ENCODE peak calls at places on chromosomes 6 and 20, in four cellular contexts. C is EL, P is NCI-H460, H is T47D. A is an unnamed sample.

GRCh38 chr20:62370115-62370806 is 3.1 kb upstream of the LAMA5 start:
- DNase-seq in C (peak; percentile 88), P (no peak), H (peak; percentile 71), A (peak; percentile 78)

GRCh38 chr6:34132486-34133185 is 13.3 kb downstream of the GRM4 start:
- DNase-seq in C (no peak), P (peak; percentile 24), H (peak; percentile 79), A (no peak)

GRCh38 chr6:82006027-82006738 is 241.4 kb downstream of the IBTK start:
- DNase-seq in C (peak; percentile 58), P (no peak), H (peak; percentile 47), A (peak; percentile 50)

GRCh38 chr6:30447237-30447636 is 42.1 kb upstream of the HLA-E start:
- DNase-seq in C (peak; percentile 59), P (no peak), H (peak; percentile 23), A (peak; percentile 47)

GRCh38 chr20:23246682-23247664 is 103.6 kb upstream of the NXT1 start:
- DNase-seq in C (no peak), P (no peak), H (no peak), A (no peak)

GRCh38 chr6:11653028-11653583 is 115.6 kb downstream of the TMEM170B start:
- DNase-seq in C (peak; percentile 98), P (no peak), H (no peak), A (peak; percentile 96)

GRCh38 chr20:37524221-37524700 is 3.2 kb downstream of the NNAT start:
- DNase-seq in C (no peak), P (no peak), H (no peak), A (no peak)

GRCh38 chr6:36938536-36938935 is 16.0 kb upstream of the PI16 start:
- DNase-seq in C (peak; percentile 92), P (no peak), H (no peak), A (peak; percentile 91)

GRCh38 chr6:115544765-115545409 is 515.8 kb downstream of the FRK start:
- DNase-seq in C (no peak), P (no peak), H (peak; percentile 0), A (no peak)

GRCh38 chr6:157764346-157765068 is 58.5 kb upstream of the SNX9 start:
- DNase-seq in C (peak; percentile 100), P (peak; percentile 94), H (peak; percentile 49), A (peak; percentile 100)

GRCh38 chr6:156334961-156335360 is 442.2 kb upstream of the ARID1B start:
- DNase-seq in C (no peak), P (no peak), H (no peak), A (no peak)

GRCh38 chr6:42460892-42461291 is 9.2 kb upstream of the TRERF1 start:
- DNase-seq in C (peak; percentile 36), P (no peak), H (no peak), A (peak; percentile 27)

GRCh38 chr20:46305331-46305972 is 2.8 kb downstream of the CDH22 start:
- DNase-seq in C (no peak), P (no peak), H (no peak), A (no peak)

GRCh38 chr6:107600936-107601335 is 111.0 kb downstream of the SOBP start:
- DNase-seq in C (peak; percentile 65), P (peak; percentile 48), H (peak; percentile 72), A (no peak)

GRCh38 chr6:22401206-22401605 is 104.4 kb upstream of the PRL start:
- DNase-seq in C (peak; percentile 5), P (no peak), H (no peak), A (no peak)

GRCh38 chr20:61951695-61952533 is 113.8 kb downstream of the TAF4 start:
- DNase-seq in C (no peak), P (no peak), H (peak; percentile 38), A (no peak)

GRCh38 chr6:24547243-24547642 is 52.5 kb downstream of the ALDH5A1 start:
- DNase-seq in C (peak; percentile 21), P (no peak), H (peak; percentile 21), A (no peak)

GRCh38 chr6:15662246-15663056 is at the start of gene DTNBP1:
- DNase-seq in C (peak; percentile 53), P (peak; percentile 7), H (peak; percentile 75), A (peak; percentile 22)

GRCh38 chr6:117781550-117781949 is 106.3 kb downstream of the NUS1 start:
- DNase-seq in C (no peak), P (no peak), H (no peak), A (no peak)

GRCh38 chr6:53119349-53119748 is 29.3 kb downstream of the GCM1 start:
- DNase-seq in C (peak; percentile 43), P (no peak), H (peak; percentile 35), A (peak; percentile 20)

GRCh38 chr6:113596907-113597583 is 260.1 kb upstream of the MARCKS start:
- DNase-seq in C (no peak), P (no peak), H (peak; percentile 83), A (peak; percentile 29)

GRCh38 chr20:33531047-33531877 is 41.4 kb downstream of the CBFA2T2 start:
- DNase-seq in C (peak; percentile 5), P (no peak), H (no peak), A (peak; percentile 2)

GRCh38 chr20:13858496-13859270 is 73.9 kb downstream of the NDUFAF5 start:
- DNase-seq in C (peak; percentile 8), P (no peak), H (no peak), A (no peak)

GRCh38 chr20:46195264-46196038 is 77.3 kb downstream of the CD40 start:
- DNase-seq in C (no peak), P (no peak), H (no peak), A (no peak)

GRCh38 chr20:35617397-35618031 is 1.9 kb downstream of the SPAG4 start:
- DNase-seq in C (peak; percentile 94), P (peak; percentile 62), H (peak; percentile 69), A (peak; percentile 82)

GRCh38 chr6:111586554-111586953 is 19.1 kb downstream of the TRAF3IP2 start:
- DNase-seq in C (no peak), P (no peak), H (no peak), A (no peak)

GRCh38 chr6:51299649-51300380 is 481.1 kb downstream of the TFAP2B start:
- DNase-seq in C (no peak), P (no peak), H (peak; percentile 9), A (no peak)

GRCh38 chr6:5723905-5724691 is 282.6 kb downstream of the NRN1 start:
- DNase-seq in C (no peak), P (no peak), H (no peak), A (no peak)

GRCh38 chr6:44800171-44800671 is 412.7 kb downstream of the CDC5L start:
- DNase-seq in C (no peak), P (no peak), H (peak; percentile 41), A (no peak)

A was measured in HCEC 1CT.